ENCODE peak calls at places on chromosomes 16 and 17, in seven cellular contexts. G, N, L, Q, U, Z and P are unnamed samples.

GRCh38 chr17:50430731-50431130 is 4.7 kb downstream of the ACSF2 start:
- DNase-seq in Z (no peak), L (no peak), N (no peak), G (no peak), U (no peak), Q (no peak), P (no peak)

GRCh38 chr17:32985357-32985756 is 6.3 kb upstream of the SPACA3 start:
- DNase-seq in Q (no peak), N (no peak), U (no peak), L (no peak), G (no peak), Z (no peak), P (no peak)

GRCh38 chr17:3990391-3991127 is 26.3 kb upstream of the ATP2A3 start:
- DNase-seq in G (no peak), L (no peak), U (peak; percentile 39), N (no peak), Z (no peak), Q (no peak), P (no peak)

GRCh38 chr17:8421571-8421970 is 14.1 kb upstream of the NDEL1 start:
- DNase-seq in L (no peak), Z (no peak), N (peak; percentile 52), U (no peak), Q (no peak), G (no peak), P (no peak)

GRCh38 chr17:74852237-74853047 is 7.2 kb downstream of the GRIN2C start:
- DNase-seq in Q (no peak), G (peak; percentile 46), Z (no peak), L (no peak), N (no peak), U (peak; percentile 19), P (peak; percentile 52)

GRCh38 chr17:59561042-59561441 is 4.4 kb upstream of the DHX40 start:
- DNase-seq in L (peak; percentile 35), Q (no peak), N (peak; percentile 39), G (peak; percentile 21), Z (no peak), U (no peak), P (no peak)

GRCh38 chr16:56041556-56042140 is 149.6 kb upstream of the GNAO1 start:
- DNase-seq in N (peak; percentile 2), U (no peak), Q (no peak), G (peak; percentile 50), Z (peak; percentile 22), L (peak; percentile 78), P (peak; percentile 45)

GRCh38 chr16:15051387-15051951 is 4.4 kb downstream of the NTAN1 start:
- DNase-seq in G (no peak), N (no peak), Q (no peak), Z (no peak), U (no peak), L (no peak), P (no peak)

GRCh38 chr17:14791221-14791620 is 473.9 kb downstream of the PMP22 start:
- DNase-seq in Z (no peak), Q (no peak), L (no peak), G (no peak), U (no peak), N (peak; percentile 22), P (no peak)

GRCh38 chr17:60390881-60391418 is 983 bp downstream of the USP32 start:
- DNase-seq in L (peak; percentile 45), U (peak; percentile 61), N (peak; percentile 41), G (peak; percentile 15), Q (peak; percentile 6), Z (peak; percentile 10), P (peak; percentile 19)

GRCh38 chr16:1363501-1364041 is 11.8 kb downstream of the GNPTG start:
- DNase-seq in Q (peak; percentile 56), N (peak; percentile 44), G (peak; percentile 77), U (peak; percentile 13), Z (no peak), L (peak; percentile 61), P (peak; percentile 85)

GRCh38 chr17:40326014-40326831 is 17.2 kb downstream of the RARA start:
- DNase-seq in Z (no peak), L (no peak), G (no peak), Q (no peak), U (no peak), N (no peak), P (no peak)

GRCh38 chr17:62666061-62666800 is 38.8 kb downstream of the MRC2 start:
- DNase-seq in G (no peak), Z (no peak), U (no peak), Q (no peak), L (peak; percentile 43), N (no peak), P (peak; percentile 53)

GRCh38 chr16:20768121-20768520 is 4.3 kb downstream of the ACSM3 start:
- DNase-seq in Z (no peak), L (no peak), Q (no peak), G (no peak), U (no peak), N (peak; percentile 1), P (no peak)

GRCh38 chr16:49620158-49620867 is 235.6 kb downstream of the ZNF423 start:
- DNase-seq in N (peak; percentile 91), U (peak; percentile 76), L (no peak), G (no peak), Z (peak; percentile 78), Q (no peak), P (no peak)

GRCh38 chr17:17146791-17147406 is 59.2 kb downstream of the PLD6 start:
- DNase-seq in N (no peak), Q (no peak), U (peak; percentile 57), L (peak; percentile 41), Z (no peak), G (no peak), P (no peak)

GRCh38 chr17:40803617-40804082 is 3.9 kb upstream of the KRT28 start:
- DNase-seq in G (peak; percentile 83), L (peak; percentile 89), N (peak; percentile 75), U (peak; percentile 52), Q (peak; percentile 79), Z (peak; percentile 65), P (peak; percentile 86)

GRCh38 chr17:5055543-5055942 is 20.3 kb upstream of the SLC52A1 start:
- DNase-seq in G (no peak), N (no peak), L (peak; percentile 65), Z (no peak), U (no peak), Q (no peak), P (no peak)

DNA sequence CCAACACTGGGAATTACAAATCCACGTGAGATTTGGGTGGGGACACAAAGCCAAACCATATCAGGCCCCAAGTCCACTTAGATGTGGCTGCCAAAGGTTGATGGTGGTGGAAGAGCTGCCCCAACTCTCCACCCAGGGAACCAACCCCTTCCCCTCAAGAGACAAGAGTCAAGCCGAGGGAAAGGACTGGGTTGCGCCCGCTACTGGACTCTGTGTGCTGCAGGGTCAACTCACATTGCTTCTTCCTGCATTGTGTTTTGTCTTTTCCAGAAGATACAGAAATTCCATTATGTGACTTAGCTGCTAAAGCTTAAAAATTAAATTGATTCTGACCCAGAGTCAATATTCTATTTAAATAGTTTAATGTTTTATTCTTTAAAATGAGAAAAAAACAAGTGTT is 58.5 kb downstream of the ADAMTS18 start:
- DNase-seq in G (no peak), L (no peak), N (no peak), Z (no peak), U (no peak), Q (no peak), P (no peak)
- TF ChIP-seq CTCF in G (peak; percentile 35), L (peak; percentile 56), N (peak; percentile 7), Z (no peak), U (no peak), Q (no peak), P (no peak)

DNA sequence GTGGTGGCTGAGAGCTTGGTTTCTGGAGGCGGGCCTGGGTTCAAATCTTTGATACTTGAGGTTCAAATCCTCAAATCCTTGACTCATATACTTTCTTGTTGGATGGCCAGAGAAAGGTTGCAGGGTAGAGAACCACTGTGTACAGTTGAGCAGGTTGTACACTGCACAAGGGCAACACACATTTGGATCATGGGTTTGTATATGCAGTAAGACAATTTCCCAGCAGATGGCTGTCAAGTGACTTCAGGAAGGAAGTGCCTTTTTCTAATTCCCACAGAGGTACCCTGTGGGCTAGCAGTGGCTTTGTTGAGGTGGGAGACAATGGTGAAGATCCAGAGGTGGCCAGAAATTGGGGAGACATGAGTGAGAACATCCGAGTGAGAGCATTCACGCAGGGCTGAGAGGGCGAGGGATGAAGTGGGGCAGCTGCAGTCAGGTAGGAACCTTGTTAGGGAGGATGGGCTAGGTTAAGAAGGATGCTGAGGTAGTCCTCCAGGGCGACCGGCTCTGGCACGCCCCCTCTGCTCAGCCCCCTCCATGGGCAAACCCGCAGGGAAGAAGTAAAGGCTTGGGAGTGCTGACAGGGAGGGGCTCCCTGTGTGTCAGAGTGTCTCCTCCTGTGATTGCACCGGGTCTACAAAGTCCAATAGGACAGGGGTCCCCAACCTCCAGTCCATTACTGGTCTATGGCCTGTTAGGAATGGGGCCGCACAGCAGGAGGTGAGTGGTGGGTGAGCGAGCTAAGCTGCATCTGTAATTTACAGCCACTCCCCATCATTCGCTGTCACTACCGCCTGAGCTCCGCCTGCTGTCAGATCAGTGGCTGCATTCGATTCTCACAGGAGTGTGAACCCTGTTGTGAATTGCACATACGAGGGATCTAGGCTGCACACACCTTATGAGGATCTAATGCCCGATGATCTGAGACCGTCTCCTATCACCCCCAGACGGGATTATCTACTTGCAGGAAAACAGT is 2.7 kb downstream of the C16orf89 start:
- DNase-seq in G (no peak), L (peak; percentile 44), Q (no peak), Z (no peak), U (no peak), N (no peak), P (no peak)
- TF ChIP-seq CTCF in G (no peak), L (peak; percentile 36), Q (no peak), Z (no peak), U (peak; percentile 3), N (no peak), P (no peak)

GRCh38 chr17:73342057-73342522 is 30.3 kb upstream of the CDC42EP4 start:
- DNase-seq in G (peak; percentile 41), L (peak; percentile 98), N (peak; percentile 92), U (peak; percentile 94), Q (peak; percentile 41), Z (peak; percentile 70), P (peak; percentile 80)

GRCh38 chr17:73343739-73344454 is 32.1 kb upstream of the CDC42EP4 start:
- DNase-seq in G (no peak), N (no peak), Q (no peak), Z (no peak), L (no peak), U (no peak), P (peak; percentile 69)

GRCh38 chr17:73343168-73343634 is 31.4 kb upstream of the CDC42EP4 start:
- DNase-seq in N (peak; percentile 85), L (peak; percentile 96), Q (peak; percentile 73), G (no peak), U (peak; percentile 84), Z (peak; percentile 73), P (peak; percentile 90)

GRCh38 chr17:73341350-73342056 is 29.7 kb upstream of the CDC42EP4 start:
- DNase-seq in G (no peak), Z (no peak), Q (no peak), L (no peak), U (no peak), N (no peak), P (no peak)

GRCh38 chr17:73342549-73343167 is 30.9 kb upstream of the CDC42EP4 start:
- DNase-seq in Q (no peak), Z (no peak), U (peak; percentile 74), L (peak; percentile 53), N (peak; percentile 81), G (no peak), P (no peak)
- TF ChIP-seq CTCF in Q (no peak), Z (no peak), U (no peak), L (peak; percentile 24), N (peak; percentile 47), G (no peak), P (no peak)

DNA sequence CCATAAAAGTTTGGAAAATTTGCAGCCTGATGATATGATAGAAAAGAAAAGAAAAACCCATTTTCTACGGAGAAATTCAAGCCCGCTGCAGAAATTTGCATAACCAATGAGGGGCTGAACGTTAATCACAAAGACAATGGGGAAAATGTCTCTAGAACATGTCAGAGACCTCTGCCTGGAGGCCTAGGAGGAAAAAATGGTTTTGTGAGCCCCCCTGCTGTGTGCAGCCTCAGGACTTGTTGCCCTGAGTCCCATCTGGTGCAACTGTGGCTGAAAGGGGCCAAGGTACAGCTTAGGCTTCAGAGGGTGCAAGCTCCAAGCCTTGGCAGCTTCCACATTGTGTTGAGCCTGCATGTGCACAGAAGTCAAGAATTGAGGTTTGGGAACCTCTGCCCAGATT is 1267.4 kb upstream of the GOT2 start:
- DNase-seq in Z (no peak), G (no peak), Q (no peak), N (no peak), L (no peak), U (no peak), P (no peak)
- TF ChIP-seq CTCF in Z (no peak), G (no peak), Q (no peak), N (no peak), L (no peak), U (no peak), P (no peak)